ENCODE peak calls at places on chromosomes 3 and 15, in four cellular contexts. W, L, B and V are unnamed samples.
A peak's percentile ranks its signal among the peaks of the same experiment; 100 is the strongest.

GRCh38 chr3:28053759-28054158 is 187.7 kb upstream of the CMC1 start:
- DNase-seq in L (no peak), B (peak; percentile 73), W (no peak), V (peak; percentile 4)

GRCh38 chr3:28050120-28050519 is 191.3 kb upstream of the CMC1 start:
- DNase-seq in W (no peak), B (no peak), L (no peak), V (no peak)

GRCh38 chr15:77821188-77821958 is 188.7 kb upstream of the LINGO1 start:
- DNase-seq in B (peak; percentile 42), W (peak; percentile 55), L (no peak), V (peak; percentile 56)

GRCh38 chr3:171461087-171461917 is 1.1 kb upstream of the TNIK start:
- DNase-seq in W (no peak), B (peak; percentile 25), L (peak; percentile 4), V (peak; percentile 49)

GRCh38 chr3:79383402-79384012 is 384.3 kb downstream of the ROBO1 start:
- DNase-seq in B (peak; percentile 26), L (no peak), W (no peak), V (peak; percentile 23)

GRCh38 chr15:92979011-92979701 is 79.0 kb downstream of the CHD2 start:
- DNase-seq in W (no peak), L (no peak), B (no peak), V (peak; percentile 32)

GRCh38 chr15:59892995-59893394 is 111.1 kb upstream of the FOXB1 start:
- DNase-seq in W (no peak), B (no peak), L (no peak), V (peak; percentile 4)

GRCh38 chr15:82942691-82943090 is 9.8 kb downstream of the HOMER2 start:
- DNase-seq in L (no peak), W (no peak), B (peak; percentile 67), V (no peak)

GRCh38 chr15:33756950-33757349 is 211.3 kb upstream of the CHRM5 start:
- DNase-seq in L (no peak), W (no peak), B (no peak), V (no peak)

GRCh38 chr3:62414786-62415185 is 41.4 kb upstream of the FEZF2 start:
- DNase-seq in W (no peak), L (no peak), B (no peak), V (no peak)

GRCh38 chr15:74200871-74201419 is 1.6 kb downstream of the STRA6 start:
- DNase-seq in L (no peak), W (no peak), B (no peak), V (peak; percentile 95)

GRCh38 chr15:20106026-20106425 is 435.6 kb downstream of the GOLGA6L6 start:
- DNase-seq in L (no peak), B (no peak), W (no peak), V (no peak)

GRCh38 chr3:190443257-190443656 is 6.4 kb downstream of the TMEM207 start:
- DNase-seq in L (no peak), W (no peak), B (peak; percentile 15), V (peak; percentile 36)

GRCh38 chr3:105786241-105786640 is 82.6 kb downstream of the CBLB start:
- DNase-seq in W (no peak), L (no peak), B (no peak), V (no peak)

GRCh38 chr15:47731230-47731629 is 13.9 kb downstream of the SEMA6D start:
- DNase-seq in W (no peak), L (no peak), B (no peak), V (no peak)

GRCh38 chr3:13414040-13414729 is 5.9 kb downstream of the NUP210 start:
- DNase-seq in B (no peak), W (peak; percentile 95), L (peak; percentile 56), V (no peak)

GRCh38 chr3:55790596-55791350 is 303.7 kb upstream of the WNT5A start:
- DNase-seq in W (no peak), L (no peak), B (no peak), V (peak; percentile 52)

GRCh38 chr3:11091088-11091590 is 63.2 kb upstream of the HRH1 start:
- DNase-seq in B (peak; percentile 24), W (no peak), L (no peak), V (no peak)

GRCh38 chr3:77254967-77255831 is 215.3 kb downstream of the ROBO2 start:
- DNase-seq in W (no peak), B (peak; percentile 55), L (no peak), V (peak; percentile 39)

GRCh38 chr3:150073513-150073912 is 102.8 kb upstream of the PFN2 start:
- DNase-seq in B (no peak), L (no peak), W (no peak), V (no peak)

GRCh38 chr3:155202626-155203025 is 90.9 kb downstream of the STRIT1 start:
- DNase-seq in W (no peak), B (peak; percentile 97), L (no peak), V (peak; percentile 96)

GRCh38 chr3:20225769-20226168 is 39.8 kb upstream of the SGO1 start:
- DNase-seq in W (no peak), B (peak; percentile 25), L (no peak), V (peak; percentile 19)

GRCh38 chr15:62432702-62433398 is 267.8 kb upstream of the C2CD4B start:
- DNase-seq in L (no peak), B (peak; percentile 77), W (no peak), V (peak; percentile 62)

GRCh38 chr15:94070341-94071275 is 160.8 kb upstream of the MCTP2 start:
- DNase-seq in L (no peak), W (no peak), B (peak; percentile 55), V (peak; percentile 96)

GRCh38 chr15:53811530-53811929 is 52.1 kb upstream of the WDR72 start:
- DNase-seq in W (no peak), L (no peak), B (peak; percentile 0), V (no peak)

GRCh38 chr15:31366169-31366734 is 39.6 kb downstream of the KLF13 start:
- DNase-seq in W (peak; percentile 26), B (peak; percentile 21), L (no peak), V (peak; percentile 65)

GRCh38 chr3:138938056-138938876 is 8.7 kb downstream of the FOXL2 start:
- DNase-seq in L (no peak), W (peak; percentile 46), B (no peak), V (peak; percentile 8)

GRCh38 chr15:37056894-37057205 is 43.5 kb downstream of the MEIS2 start:
- DNase-seq in L (no peak), B (no peak), W (no peak), V (no peak)

GRCh38 chr3:52480768-52481715 is 14.1 kb upstream of the STAB1 start:
- DNase-seq in B (no peak), L (no peak), W (no peak), V (no peak)

GRCh38 chr15:78148392-78149067 is 632 bp upstream of the IDH3A start:
- DNase-seq in L (no peak), B (no peak), W (no peak), V (peak; percentile 53)

GRCh38 chr3:155026999-155027591 is 53.0 kb upstream of the MME start:
- DNase-seq in L (no peak), B (peak; percentile 94), W (no peak), V (peak; percentile 93)

GRCh38 chr3:171565671-171566070 is 105.5 kb upstream of the TNIK start:
- DNase-seq in W (no peak), L (no peak), B (peak; percentile 64), V (peak; percentile 63)

GRCh38 chr3:50515565-50516047 is 12.2 kb upstream of the CACNA2D2 start:
- DNase-seq in B (no peak), W (peak; percentile 68), L (no peak), V (no peak)

GRCh38 chr3:31929826-31930502 is 51.1 kb downstream of the OSBPL10 start:
- DNase-seq in B (no peak), L (no peak), W (no peak), V (no peak)
- TF ChIP-seq CTCF in B (no peak), L (no peak), W (no peak), V (no peak)

DNA sequence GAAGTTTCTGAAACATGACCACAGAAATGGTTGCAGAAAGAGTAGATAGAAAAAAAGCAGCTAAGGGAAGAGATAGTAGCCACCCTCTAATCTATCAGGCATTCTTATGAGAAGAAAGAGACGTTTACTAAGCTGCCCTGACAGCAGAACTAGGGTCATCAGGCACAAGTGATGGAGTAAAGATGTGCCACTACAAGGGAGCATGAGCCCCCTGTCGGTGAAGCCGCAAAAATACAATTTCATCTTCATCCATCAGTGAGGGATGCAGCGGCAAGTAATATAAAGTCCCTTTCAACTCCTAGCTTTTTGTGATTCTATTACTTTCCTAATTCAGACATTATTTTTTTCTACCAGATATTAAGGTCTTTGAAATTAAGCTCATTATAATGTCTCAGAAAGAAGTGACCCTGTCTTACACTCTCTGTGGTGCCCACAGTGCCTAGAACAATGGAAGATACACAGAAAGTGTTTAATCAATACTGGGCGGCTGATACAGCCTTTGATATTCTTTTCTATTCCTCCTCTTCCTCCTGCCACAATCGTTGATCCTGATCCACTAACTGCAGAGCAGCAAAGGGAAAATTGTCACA is 651.6 kb downstream of the NTRK3 start:
- DNase-seq in L (no peak), W (no peak), B (no peak), V (peak; percentile 34)
- TF ChIP-seq CTCF in L (no peak), W (no peak), B (peak; percentile 45), V (peak; percentile 64)

DNA sequence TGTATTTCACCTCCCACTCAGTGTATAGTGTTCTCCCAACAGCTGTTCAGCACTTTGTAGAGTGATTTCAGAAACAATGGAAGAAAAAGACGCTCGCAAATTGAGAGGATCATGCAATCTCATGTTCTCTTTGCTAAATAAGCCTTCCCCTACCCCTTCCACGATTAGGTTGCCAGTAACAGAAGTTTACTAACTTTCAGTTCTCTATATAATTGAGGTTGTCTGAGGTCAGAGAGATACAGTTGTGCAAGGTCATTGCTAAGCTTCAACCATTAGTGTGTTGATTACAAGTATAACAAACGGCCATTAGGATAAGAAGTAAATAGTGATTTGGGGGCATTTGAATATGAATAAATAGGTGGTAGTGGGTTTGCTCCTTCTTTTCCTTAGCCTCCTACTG is 99.6 kb downstream of the TUSC7 start:
- DNase-seq in W (no peak), B (no peak), L (no peak), V (no peak)
- TF ChIP-seq CTCF in W (no peak), B (no peak), L (no peak), V (no peak)

GRCh38 chr3:117254990-117255389 is 545.4 kb downstream of the TUSC7 start:
- DNase-seq in B (no peak), L (no peak), W (no peak), V (no peak)

GRCh38 chr3:117252208-117252607 is 542.6 kb downstream of the TUSC7 start:
- DNase-seq in L (no peak), B (no peak), W (no peak), V (peak; percentile 3)

GRCh38 chr3:117252651-117253050 is 543.1 kb downstream of the TUSC7 start:
- DNase-seq in L (no peak), B (no peak), W (no peak), V (no peak)

DNA sequence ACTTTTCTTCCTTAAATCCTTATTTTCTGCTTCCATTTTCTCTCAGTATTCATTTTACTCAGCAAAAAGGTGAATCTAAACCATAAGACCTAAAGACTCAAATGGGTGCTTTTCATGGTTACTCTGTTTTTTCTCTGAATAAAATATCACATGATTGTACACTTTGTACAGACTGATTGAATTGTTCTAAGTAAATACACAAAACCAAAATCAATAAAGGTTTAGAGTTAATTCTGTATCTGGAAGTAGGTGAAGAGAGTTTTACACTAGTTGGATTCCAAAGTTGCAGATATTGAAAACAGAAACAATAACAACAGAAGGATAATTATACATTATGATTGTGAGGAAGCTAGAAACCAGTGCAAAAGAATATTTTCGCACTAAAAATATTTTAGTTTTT is 546.2 kb downstream of the TUSC7 start:
- DNase-seq in B (no peak), L (no peak), W (no peak), V (no peak)
- TF ChIP-seq CTCF in B (no peak), L (no peak), W (no peak), V (no peak)

DNA sequence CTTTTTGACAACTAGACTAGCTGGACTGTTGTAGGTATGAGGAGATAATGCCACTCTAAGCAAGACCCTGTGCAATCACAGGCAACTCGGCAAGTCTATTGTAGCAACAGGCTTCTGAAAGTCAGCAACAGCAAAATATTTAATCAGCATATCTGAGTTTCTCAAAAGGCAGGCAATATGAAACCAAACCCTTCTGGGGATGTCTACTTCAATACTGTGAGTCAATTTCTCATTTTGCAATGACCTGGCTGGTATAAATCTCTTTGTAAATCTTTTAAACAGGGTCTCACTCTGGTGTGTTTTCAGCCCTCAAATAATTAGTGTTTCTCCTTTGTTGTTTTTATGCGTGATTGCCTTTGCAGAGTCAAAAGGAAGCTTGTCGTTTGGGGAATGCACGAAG is 1044.5 kb downstream of the NTRK3 start:
- DNase-seq in L (no peak), W (no peak), B (no peak), V (no peak)
- TF ChIP-seq CTCF in L (no peak), W (no peak), B (no peak), V (no peak)